ENCODE peak calls at places on chromosomes 16 and 17, in seven cellular contexts. E, R, P, N, S, T and A are unnamed samples.

GRCh38 chr16:78553268-78554044 is 454.0 kb downstream of the WWOX start:
- DNase-seq in E (no peak), R (no peak), P (no peak), N (no peak), S (no peak), T (no peak), A (no peak)

GRCh38 chr17:17462048-17462824 is 14.6 kb upstream of the MED9 start:
- DNase-seq in E (no peak), R (no peak), P (peak; percentile 16), N (no peak), S (no peak), T (no peak), A (no peak)

GRCh38 chr16:87461466-87461975 is 31.3 kb downstream of the ZCCHC14 start:
- DNase-seq in E (no peak), R (no peak), P (no peak), N (no peak), S (peak; percentile 87), T (peak; percentile 68), A (no peak)

GRCh38 chr17:38338053-38338452 is 5.7 kb downstream of the GPR179 start:
- DNase-seq in E (no peak), R (no peak), P (no peak), N (no peak), S (peak; percentile 44), T (no peak), A (no peak)

GRCh38 chr17:43309505-43310329 is 75.9 kb upstream of the RNU2-1 start:
- DNase-seq in E (no peak), R (peak; percentile 9), P (no peak), N (no peak), S (no peak), T (no peak), A (no peak)

GRCh38 chr17:8226536-8227237 is 16.3 kb upstream of the AURKB start:
- DNase-seq in E (peak; percentile 90), R (no peak), P (peak; percentile 91), N (peak; percentile 95), S (peak; percentile 84), T (peak; percentile 83), A (peak; percentile 40)

GRCh38 chr17:65918450-65918849 is 273.5 kb downstream of the CEP112 start:
- DNase-seq in E (peak; percentile 3), R (no peak), P (no peak), N (no peak), S (no peak), T (no peak), A (no peak)

GRCh38 chr16:68732741-68733399 is 4.2 kb upstream of the CDH1 start:
- DNase-seq in E (no peak), R (no peak), P (no peak), N (no peak), S (no peak), T (no peak), A (no peak)

GRCh38 chr16:41439-42068 is 11.9 kb downstream of the POLR3K start:
- DNase-seq in E (no peak), R (no peak), P (no peak), N (no peak), S (no peak), T (no peak), A (no peak)

GRCh38 chr17:48767263-48767774 is 38.8 kb upstream of the HOXB13 start:
- DNase-seq in E (no peak), R (no peak), P (no peak), N (no peak), S (no peak), T (no peak), A (no peak)

GRCh38 chr17:69978056-69978646 is 96.9 kb upstream of the KCNJ16 start:
- DNase-seq in E (no peak), R (no peak), P (no peak), N (no peak), S (no peak), T (no peak), A (no peak)

GRCh38 chr17:47763913-47764582 is 31.0 kb downstream of the TBX21 start:
- DNase-seq in E (no peak), R (no peak), P (peak; percentile 22), N (peak; percentile 10), S (no peak), T (no peak), A (no peak)

GRCh38 chr17:43545383-43545632 is 832 bp downstream of the ETV4 start:
- DNase-seq in E (no peak), R (peak; percentile 17), P (peak; percentile 18), N (peak; percentile 57), S (peak; percentile 14), T (no peak), A (peak; percentile 21)

GRCh38 chr16:81165411-81166097 is 69.4 kb upstream of the GCSH start:
- DNase-seq in E (no peak), R (no peak), P (no peak), N (no peak), S (peak; percentile 40), T (no peak), A (no peak)

GRCh38 chr17:8409966-8410881 is 12.6 kb upstream of the RNF222 start:
- DNase-seq in E (peak; percentile 80), R (peak; percentile 83), P (peak; percentile 82), N (peak; percentile 89), S (peak; percentile 80), T (peak; percentile 87), A (peak; percentile 72)

GRCh38 chr16:57826706-57827625 is 24.7 kb upstream of the KIFC3 start:
- DNase-seq in E (no peak), R (no peak), P (no peak), N (no peak), S (no peak), T (no peak), A (no peak)

GRCh38 chr17:7929158-7930029 is at the start of gene KCNAB3:
- DNase-seq in E (peak; percentile 74), R (no peak), P (peak; percentile 69), N (peak; percentile 82), S (no peak), T (no peak), A (no peak)

GRCh38 chr16:88077328-88078108 is 126.3 kb downstream of the BANP start:
- DNase-seq in E (no peak), R (no peak), P (no peak), N (no peak), S (no peak), T (no peak), A (no peak)

GRCh38 chr17:74259667-74260524 is 14.1 kb upstream of the DNAI2 start:
- DNase-seq in E (no peak), R (no peak), P (no peak), N (no peak), S (peak; percentile 72), T (no peak), A (no peak)

GRCh38 chr17:58643147-58643546 is 48.7 kb downstream of the TEX14 start:
- DNase-seq in E (no peak), R (no peak), P (peak; percentile 86), N (peak; percentile 78), S (no peak), T (no peak), A (no peak)

GRCh38 chr17:40612510-40613244 is 34.9 kb downstream of the SMARCE1 start:
- DNase-seq in E (peak; percentile 49), R (peak; percentile 80), P (no peak), N (no peak), S (no peak), T (no peak), A (no peak)

GRCh38 chr16:23902223-23903000 is 66.6 kb downstream of the PRKCB start:
- DNase-seq in E (no peak), R (no peak), P (no peak), N (no peak), S (no peak), T (no peak), A (no peak)

GRCh38 chr16:57471209-57471608 is 8.7 kb downstream of the POLR2C start:
- DNase-seq in E (no peak), R (no peak), P (no peak), N (no peak), S (no peak), T (no peak), A (no peak)

GRCh38 chr16:397135-397661 is at the start of gene NME4:
- DNase-seq in E (no peak), R (no peak), P (no peak), N (peak; percentile 46), S (no peak), T (no peak), A (no peak)

GRCh38 chr17:76132574-76133338 is 8.3 kb downstream of the FOXJ1 start:
- DNase-seq in E (no peak), R (no peak), P (no peak), N (no peak), S (peak; percentile 97), T (no peak), A (no peak)

GRCh38 chr16:57134982-57135381 is 42.6 kb downstream of the CPNE2 start:
- DNase-seq in E (no peak), R (peak; percentile 48), P (no peak), N (no peak), S (no peak), T (no peak), A (no peak)

GRCh38 chr16:30342751-30343490 is 12.2 kb downstream of the CD2BP2 start:
- DNase-seq in E (no peak), R (no peak), P (no peak), N (no peak), S (no peak), T (no peak), A (no peak)

GRCh38 chr17:19003543-19003965 is 1.0 kb downstream of the FAM83G start:
- DNase-seq in E (no peak), R (no peak), P (no peak), N (no peak), S (no peak), T (no peak), A (no peak)

GRCh38 chr17:76502326-76503211 is 1.3 kb upstream of the RHBDF2 start:
- DNase-seq in E (no peak), R (no peak), P (no peak), N (no peak), S (no peak), T (no peak), A (no peak)

GRCh38 chr16:67481561-67482259 is 753 bp upstream of the ATP6V0D1 start:
- DNase-seq in E (no peak), R (peak; percentile 45), P (peak; percentile 43), N (no peak), S (peak; percentile 17), T (no peak), A (no peak)

GRCh38 chr17:44164476-44164875 is 6.0 kb upstream of the ASB16 start:
- DNase-seq in E (no peak), R (no peak), P (no peak), N (no peak), S (no peak), T (no peak), A (no peak)

GRCh38 chr16:35798885-35799426 is 2339.5 kb downstream of the TP53TG3F start:
- DNase-seq in E (no peak), R (no peak), P (no peak), N (no peak), S (no peak), T (no peak), A (no peak)

GRCh38 chr17:79001190-79002020 is 8.2 kb downstream of the CANT1 start:
- DNase-seq in E (no peak), R (no peak), P (no peak), N (no peak), S (no peak), T (no peak), A (no peak)

GRCh38 chr17:38358586-38359513 is 7.2 kb downstream of the SOCS7 start:
- DNase-seq in E (no peak), R (no peak), P (no peak), N (no peak), S (no peak), T (no peak), A (no peak)

GRCh38 chr16:25700547-25700946 is 8.8 kb downstream of the HS3ST4 start:
- DNase-seq in E (no peak), R (no peak), P (no peak), N (no peak), S (no peak), T (no peak), A (no peak)

GRCh38 chr16:72938426-72939164 is 109.3 kb downstream of the ZFHX3 start:
- DNase-seq in E (no peak), R (no peak), P (peak; percentile 93), N (peak; percentile 58), S (no peak), T (peak; percentile 99), A (no peak)

GRCh38 chr16:71542377-71542776 is 16.2 kb downstream of the CHST4 start:
- DNase-seq in E (no peak), R (peak; percentile 50), P (peak; percentile 6), N (peak; percentile 60), S (no peak), T (peak; percentile 46), A (peak; percentile 42)

GRCh38 chr16:35585411-35585810 is 2126.0 kb downstream of the TP53TG3F start:
- DNase-seq in E (no peak), R (no peak), P (no peak), N (no peak), S (no peak), T (no peak), A (no peak)